ENCODE peak calls at places on chromosome 5, in four cellular contexts. R, H, Y and I are unnamed samples.
A peak's percentile ranks its signal among the peaks of the same experiment; 100 is the strongest.

GRCh38 chr5:135714126-135714894 is 120.2 kb upstream of the SLC25A48 start:
- DNase-seq in Y (no peak), R (no peak), H (no peak), I (no peak)

GRCh38 chr5:158786390-158786789 is 313.3 kb downstream of the EBF1 start:
- DNase-seq in Y (no peak), R (no peak), H (no peak), I (no peak)

GRCh38 chr5:115738807-115739206 is 77.7 kb downstream of the CDO1 start:
- DNase-seq in Y (no peak), R (no peak), H (no peak), I (no peak)

GRCh38 chr5:32531885-32532520 is 53.4 kb upstream of the SUB1 start:
- DNase-seq in H (peak; percentile 65), R (peak; percentile 44), Y (peak; percentile 38), I (no peak)

GRCh38 chr5:1867114-1867814 is 15.5 kb downstream of the IRX4 start:
- DNase-seq in R (no peak), Y (no peak), H (no peak), I (no peak)

GRCh38 chr5:93076096-93076495 is 504.9 kb downstream of the NR2F1-AS1 start:
- DNase-seq in H (peak; percentile 84), R (no peak), Y (no peak), I (no peak)

GRCh38 chr5:80516826-80517225 is 28.9 kb downstream of the FAM151B start:
- DNase-seq in H (peak; percentile 97), R (no peak), Y (peak; percentile 29), I (no peak)

GRCh38 chr5:34716986-34717385 is 60.9 kb downstream of the RAI14 start:
- DNase-seq in R (no peak), H (peak; percentile 68), Y (no peak), I (no peak)

GRCh38 chr5:91885291-91886265 is 502.5 kb upstream of the ARRDC3 start:
- DNase-seq in Y (no peak), R (no peak), H (peak; percentile 5), I (no peak)

GRCh38 chr5:66249920-66250319 is 105.8 kb downstream of the SREK1 start:
- DNase-seq in Y (no peak), H (no peak), R (no peak), I (no peak)

GRCh38 chr5:28012538-28012937 is 974.2 kb upstream of the CDH9 start:
- DNase-seq in R (no peak), H (no peak), Y (no peak), I (no peak)

GRCh38 chr5:121748690-121749089 is 103.0 kb upstream of the FTMT start:
- DNase-seq in R (no peak), Y (no peak), H (no peak), I (no peak)

GRCh38 chr5:135538261-135538660 is 2.5 kb upstream of the NEUROG1 start:
- DNase-seq in Y (peak; percentile 40), R (no peak), H (no peak), I (no peak)

GRCh38 chr5:39177629-39177959 is 41.8 kb downstream of the FYB1 start:
- DNase-seq in H (no peak), Y (no peak), R (peak; percentile 79), I (no peak)

GRCh38 chr5:164153469-164154172 is 648.2 kb downstream of the MAT2B start:
- DNase-seq in R (no peak), H (peak; percentile 1), Y (no peak), I (no peak)